ENCODE peak calls at places on chromosomes 5 and 9, in six cellular contexts. X, S, G, N, F and Q are unnamed samples.

GRCh38 chr5:126335871-126336270 is 87.3 kb upstream of the GRAMD2B start:
- DNase-seq in X (no peak), S (no peak), G (no peak), N (no peak), F (peak; percentile 39), Q (no peak)

GRCh38 chr9:136239963-136240330 is 5.7 kb downstream of the QSOX2 start:
- DNase-seq in X (no peak), S (no peak), G (peak; percentile 70), N (no peak), F (no peak), Q (no peak)

GRCh38 chr9:22342489-22343217 is 104.0 kb upstream of the DMRTA1 start:
- DNase-seq in X (peak; percentile 12), S (peak; percentile 54), G (no peak), N (no peak), F (peak; percentile 6), Q (no peak)

GRCh38 chr5:134245101-134245604 is 19.3 kb upstream of the PPP2CA start:
- DNase-seq in X (no peak), S (peak; percentile 68), G (no peak), N (no peak), F (peak; percentile 89), Q (peak; percentile 71)

GRCh38 chr9:34984049-34984448 is 5.5 kb upstream of the DNAJB5 start:
- DNase-seq in X (no peak), S (no peak), G (no peak), N (no peak), F (peak; percentile 59), Q (no peak)

GRCh38 chr5:1011226-1011631 is 2.6 kb downstream of the NKD2 start:
- DNase-seq in X (peak; percentile 15), S (no peak), G (peak; percentile 36), N (peak; percentile 24), F (peak; percentile 28), Q (no peak)

GRCh38 chr9:133787749-133788015 is 49.5 kb upstream of the SARDH start:
- DNase-seq in X (no peak), S (no peak), G (peak; percentile 77), N (no peak), F (peak; percentile 45), Q (no peak)

GRCh38 chr5:180599981-180600553 is 8.8 kb upstream of the SCGB3A1 start:
- DNase-seq in X (no peak), S (no peak), G (no peak), N (no peak), F (no peak), Q (no peak)

GRCh38 chr5:113311301-113311700 is 123.5 kb downstream of the TSSK1B start:
- DNase-seq in X (no peak), S (no peak), G (no peak), N (no peak), F (peak; percentile 21), Q (no peak)

GRCh38 chr5:133147815-133148634 is 96.2 kb downstream of the HSPA4 start:
- DNase-seq in X (no peak), S (peak; percentile 12), G (no peak), N (no peak), F (peak; percentile 17), Q (no peak)

GRCh38 chr9:2210201-2210600 is 195.1 kb downstream of the SMARCA2 start:
- DNase-seq in X (no peak), S (peak; percentile 58), G (no peak), N (no peak), F (no peak), Q (no peak)

GRCh38 chr5:62937661-62938558 is 359.3 kb downstream of the LRRC70 start:
- DNase-seq in X (no peak), S (peak; percentile 68), G (no peak), N (no peak), F (peak; percentile 80), Q (no peak)

GRCh38 chr5:44332360-44332971 is 56.8 kb downstream of the FGF10 start:
- DNase-seq in X (no peak), S (peak; percentile 0), G (no peak), N (no peak), F (peak; percentile 67), Q (no peak)

GRCh38 chr9:35839926-35840325 is 10.9 kb downstream of the TMEM8B start:
- DNase-seq in X (no peak), S (no peak), G (no peak), N (no peak), F (no peak), Q (no peak)

GRCh38 chr9:133589454-133590227 is 19.5 kb downstream of the FAM163B start:
- DNase-seq in X (no peak), S (no peak), G (no peak), N (no peak), F (no peak), Q (no peak)

GRCh38 chr9:118829334-118829733 is 539.9 kb downstream of the BRINP1 start:
- DNase-seq in X (no peak), S (no peak), G (no peak), N (no peak), F (no peak), Q (no peak)

GRCh38 chr9:93122721-93123221 is 11.3 kb downstream of the NINJ1 start:
- DNase-seq in X (no peak), S (no peak), G (peak; percentile 5), N (peak; percentile 46), F (no peak), Q (peak; percentile 11)

GRCh38 chr9:124429530-124429867 is 14.3 kb upstream of the PSMB7 start:
- DNase-seq in X (no peak), S (no peak), G (no peak), N (no peak), F (no peak), Q (no peak)

GRCh38 chr5:44568519-44568918 is 179.3 kb upstream of the FGF10 start:
- DNase-seq in X (no peak), S (no peak), G (no peak), N (no peak), F (no peak), Q (no peak)

GRCh38 chr5:58002318-58002717 is 457.6 kb downstream of the PLK2 start:
- DNase-seq in X (no peak), S (peak; percentile 58), G (no peak), N (no peak), F (peak; percentile 41), Q (no peak)

GRCh38 chr9:98438701-98439100 is 183.3 kb upstream of the TBC1D2 start:
- DNase-seq in X (no peak), S (no peak), G (no peak), N (no peak), F (peak; percentile 9), Q (no peak)

GRCh38 chr5:61586096-61587084 is 254.3 kb downstream of the ZSWIM6 start:
- DNase-seq in X (no peak), S (no peak), G (no peak), N (no peak), F (peak; percentile 12), Q (no peak)

GRCh38 chr5:65100846-65101678 is 332.3 kb downstream of the CWC27 start:
- DNase-seq in X (peak; percentile 37), S (peak; percentile 73), G (peak; percentile 65), N (peak; percentile 78), F (peak; percentile 92), Q (peak; percentile 35)

GRCh38 chr9:83285836-83286235 is 222.9 kb upstream of the RASEF start:
- DNase-seq in X (no peak), S (no peak), G (no peak), N (no peak), F (no peak), Q (no peak)

GRCh38 chr9:86333651-86334050 is 20.6 kb downstream of the TUT7 start:
- DNase-seq in X (no peak), S (no peak), G (no peak), N (no peak), F (no peak), Q (no peak)

GRCh38 chr5:141521244-141521781 is 32.4 kb downstream of the PCDHGC5 start:
- DNase-seq in X (no peak), S (peak; percentile 97), G (peak; percentile 51), N (no peak), F (peak; percentile 99), Q (peak; percentile 38)

GRCh38 chr5:138932171-138932810 is 57.2 kb upstream of the LRRTM2 start:
- DNase-seq in X (no peak), S (no peak), G (no peak), N (no peak), F (no peak), Q (no peak)

GRCh38 chr9:90344013-90344412 is 298.6 kb downstream of the DIRAS2 start:
- DNase-seq in X (no peak), S (peak; percentile 25), G (no peak), N (no peak), F (peak; percentile 83), Q (no peak)

GRCh38 chr5:93395891-93396465 is 185.0 kb downstream of the NR2F1-AS1 start:
- DNase-seq in X (no peak), S (no peak), G (no peak), N (no peak), F (peak; percentile 32), Q (peak; percentile 28)

GRCh38 chr5:6478793-6479192 is 30.1 kb downstream of the UBE2QL1 start:
- DNase-seq in X (no peak), S (no peak), G (no peak), N (no peak), F (no peak), Q (no peak)

GRCh38 chr5:6476313-6476661 is 27.6 kb downstream of the UBE2QL1 start:
- DNase-seq in X (no peak), S (no peak), G (no peak), N (no peak), F (no peak), Q (no peak)

GRCh38 chr5:6473284-6473683 is 24.6 kb downstream of the UBE2QL1 start:
- DNase-seq in X (no peak), S (no peak), G (no peak), N (no peak), F (no peak), Q (no peak)

GRCh38 chr5:6472792-6473191 is 24.1 kb downstream of the UBE2QL1 start:
- DNase-seq in X (no peak), S (no peak), G (no peak), N (no peak), F (no peak), Q (no peak)

GRCh38 chr5:6475626-6476312 is 27.1 kb downstream of the UBE2QL1 start:
- DNase-seq in X (no peak), S (no peak), G (no peak), N (no peak), F (no peak), Q (no peak)
- H3K36me3 ChIP-seq in X (no peaks in the 10 kb centered on the region), S (no peaks in the 10 kb centered on the region), G (no peaks in the 10 kb centered on the region), N (no peaks in the 10 kb centered on the region), F (no peaks in the 10 kb centered on the region), Q (no peaks in the 10 kb centered on the region)

GRCh38 chr9:1098551-1098950 is 48.4 kb downstream of the DMRT2 start:
- DNase-seq in X (no peak), S (no peak), G (no peak), N (no peak), F (peak; percentile 1), Q (no peak)
- H3K36me3 ChIP-seq in X (no peaks in the 10 kb centered on the region), S (no peaks in the 10 kb centered on the region), G (no peaks in the 10 kb centered on the region), N (no peaks in the 10 kb centered on the region), F (no peaks in the 10 kb centered on the region), Q (no peaks in the 10 kb centered on the region)

GRCh38 chr9:37001461-37001860 is 32.6 kb downstream of the PAX5 start:
- DNase-seq in X (no peak), S (no peak), G (no peak), N (no peak), F (no peak), Q (no peak)
- H3K36me3 ChIP-seq in X (no peaks in the 10 kb centered on the region), S (no peaks in the 10 kb centered on the region), G (no peaks in the 10 kb centered on the region), N (no peaks in the 10 kb centered on the region), F (no peaks in the 10 kb centered on the region), Q (no peaks in the 10 kb centered on the region)

DNA sequence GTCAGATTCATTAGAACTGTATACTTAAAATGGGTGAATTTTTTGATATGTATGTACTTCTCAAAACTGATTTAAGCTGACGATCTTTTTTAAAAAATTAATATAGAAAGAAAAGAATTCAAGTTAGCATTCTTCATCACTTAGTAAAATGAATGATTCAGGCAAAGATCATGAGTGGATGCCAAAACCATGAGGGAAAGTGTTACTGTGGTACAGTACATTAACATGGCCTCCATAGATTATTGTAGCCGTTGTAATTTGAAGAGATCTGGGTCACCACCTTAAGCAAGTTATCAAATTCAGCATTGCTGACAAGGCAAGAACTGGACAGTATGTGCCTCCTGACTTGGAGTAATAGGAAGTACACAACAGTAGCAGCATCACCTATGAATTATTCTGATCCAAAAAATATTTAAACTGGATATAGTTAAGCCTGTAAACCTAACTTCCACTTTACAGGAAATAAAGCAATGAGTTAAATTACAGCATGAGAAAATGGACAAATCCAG is 29.7 kb downstream of the C9orf85 start:
- DNase-seq in X (no peak), S (peak; percentile 22), G (no peak), N (no peak), F (no peak), Q (no peak)
- H3K36me3 ChIP-seq in X (no peaks in the 10 kb centered on the region), S (no peaks in the 10 kb centered on the region), G (no peaks in the 10 kb centered on the region), N (no peaks in the 10 kb centered on the region), F (no peaks in the 10 kb centered on the region), Q (no peaks in the 10 kb centered on the region)